ENCODE peak calls at places on chromosomes 5 and 9, in four cellular contexts. T is HuH-7, S is HTR-8/SVneo, I is D341Med. H is an unnamed sample.

GRCh38 chr5:150946351-150946905 is 41.6 kb upstream of the ZNF300 start:
- DNase-seq in I (no peak), S (no peak), T (peak), H (peak)

GRCh38 chr9:79642671-79643070 is 70.9 kb downstream of the TLE4 start:
- DNase-seq in S (no peak), T (no peak), I (no peak), H (no peak)

GRCh38 chr5:72817076-72817476 is 615 bp downstream of the TNPO1 start:
- DNase-seq in T (peak), S (no peak), I (peak), H (no peak)

GRCh38 chr9:88220652-88221051 is 82.4 kb upstream of the SPATA31C2 start:
- DNase-seq in T (no peak), I (no peak), S (no peak), H (no peak)

GRCh38 chr9:132144708-132145365 is 17.0 kb upstream of the NTNG2 start:
- DNase-seq in T (no peak), I (no peak), S (no peak), H (no peak)

GRCh38 chr9:77455312-77455927 is 192.7 kb downstream of the GNA14 start:
- DNase-seq in S (peak), I (peak), T (peak), H (no peak)

GRCh38 chr5:82975812-82976211 is 101.4 kb downstream of the TMEM167A start:
- DNase-seq in I (no peak), T (no peak), S (no peak), H (no peak)

GRCh38 chr5:150448960-150449490 is 514 bp downstream of the RPS14 start:
- DNase-seq in T (no peak), I (no peak), S (no peak), H (no peak)

GRCh38 chr9:120755827-120756434 is 37.3 kb downstream of the FBXW2 start:
- DNase-seq in S (peak), I (peak), T (peak), H (no peak)

GRCh38 chr9:92607773-92608172 is 62.2 kb downstream of the IPPK start:
- DNase-seq in S (no peak), T (no peak), I (no peak), H (no peak)

GRCh38 chr9:93682155-93682968 is 106.0 kb downstream of the PHF2 start:
- DNase-seq in S (peak), I (peak), T (peak), H (no peak)

GRCh38 chr5:81749562-81750307 is 1.2 kb downstream of the SSBP2 start:
- DNase-seq in S (no peak), I (no peak), T (peak), H (no peak)

GRCh38 chr5:131640043-131640856 is 5.2 kb upstream of the RAPGEF6 start:
- DNase-seq in S (no peak), I (peak), T (no peak), H (no peak)

GRCh38 chr5:180785794-180786221 is 16.8 kb downstream of the MGAT1 start:
- DNase-seq in I (no peak), S (no peak), T (no peak), H (no peak)

GRCh38 chr5:119411291-119411934 is 40.9 kb upstream of the HSD17B4 start:
- DNase-seq in I (no peak), S (peak), T (no peak), H (no peak)

GRCh38 chr9:33852216-33852826 is 35.4 kb downstream of the UBE2R2 start:
- DNase-seq in I (peak), T (peak), S (peak), H (no peak)

GRCh38 chr9:99054581-99054980 is 50.3 kb upstream of the TGFBR1 start:
- DNase-seq in I (no peak), T (no peak), S (peak), H (no peak)

GRCh38 chr5:135216813-135217154 is 182.2 kb downstream of the MACROH2A1 start:
- DNase-seq in S (no peak), T (no peak), I (no peak), H (no peak)

GRCh38 chr5:32126691-32127090 is 47.4 kb downstream of the GOLPH3 start:
- DNase-seq in I (no peak), S (no peak), T (no peak), H (no peak)

GRCh38 chr9:130110596-130111021 is 56.9 kb downstream of the GPR107 start:
- DNase-seq in S (no peak), T (no peak), I (no peak), H (no peak)

GRCh38 chr5:34576849-34577248 is 79.3 kb upstream of the RAI14 start:
- DNase-seq in S (no peak), I (no peak), T (no peak), H (no peak)

GRCh38 chr9:137045294-137046093 is 483 bp downstream of the NPDC1 start:
- DNase-seq in I (peak), S (no peak), T (peak), H (no peak)

GRCh38 chr9:90919883-90920282 is 118.3 kb downstream of the SYK start:
- DNase-seq in T (no peak), S (no peak), I (no peak), H (no peak)

GRCh38 chr9:69963728-69964127 is 79.9 kb upstream of the MAMDC2 start:
- DNase-seq in S (no peak), I (no peak), T (no peak), H (no peak)

GRCh38 chr9:126149661-126150060 is 177.0 kb upstream of the MVB12B start:
- DNase-seq in S (no peak), I (peak), T (peak), H (no peak)

GRCh38 chr5:1737790-1738405 is 61.7 kb downstream of the MRPL36 start:
- DNase-seq in S (no peak), T (peak), I (peak), H (no peak)

GRCh38 chr5:139646912-139647391 is 1.2 kb upstream of the CXXC5 start:
- DNase-seq in I (no peak), S (no peak), T (no peak), H (no peak)

GRCh38 chr9:130934246-130934645 is 4.8 kb downstream of the FIBCD1 start:
- DNase-seq in T (no peak), I (no peak), S (no peak), H (no peak)